ENCODE peak calls at places on chromosome 14, in six cellular contexts. X is midbrain, S is activated T-cell treated with anti-CD3 and anti-CD28 coated beads for 48 hours, O is AG09319, Z is DMS153, R is transverse colon. G is an unnamed sample.

GRCh38 chr14:76208340-76208739 is 56.6 kb downstream of the GPATCH2L start:
- DNase-seq in X (no peak), S (no peak), O (no peak), Z (no peak), R (no peak), G (no peak)

GRCh38 chr14:93709249-93709648 is 79.0 kb downstream of the PRIMA1 start:
- DNase-seq in X (no peak), S (no peak), O (no peak), Z (no peak), R (no peak), G (no peak)

GRCh38 chr14:54343276-54344121 is 53.3 kb upstream of the CDKN3 start:
- DNase-seq in X (no peak), S (no peak), O (no peak), Z (peak), R (no peak), G (no peak)

GRCh38 chr14:105944632-105945610 is 418.5 kb downstream of the TMEM121 start:
- DNase-seq in X (no peak), S (peak), O (no peak), Z (peak), R (peak), G (no peak)

GRCh38 chr14:100688598-100689499 is 37.8 kb upstream of the DLK1 start:
- DNase-seq in X (no peak), S (no peak), O (no peak), Z (no peak), R (no peak), G (no peak)

GRCh38 chr14:72651081-72651480 is 242.8 kb downstream of the DPF3 start:
- DNase-seq in X (no peak), S (no peak), O (no peak), Z (no peak), R (no peak), G (no peak)

GRCh38 chr14:72607386-72608125 is 286.3 kb downstream of the DPF3 start:
- DNase-seq in X (no peak), S (no peak), O (no peak), Z (no peak), R (no peak), G (no peak)

GRCh38 chr14:47626151-47627035 is 49.0 kb downstream of the MDGA2 start:
- DNase-seq in X (no peak), S (no peak), O (no peak), Z (no peak), R (no peak), G (no peak)

GRCh38 chr14:83583201-83583600 is 1946.7 kb upstream of the FLRT2 start:
- DNase-seq in X (no peak), S (no peak), O (no peak), Z (no peak), R (no peak), G (no peak)

GRCh38 chr14:69132513-69133181 is 20.3 kb downstream of the DCAF5 start:
- DNase-seq in X (no peak), S (no peak), O (no peak), Z (no peak), R (no peak), G (no peak)

GRCh38 chr14:61188936-61189808 is 92.0 kb downstream of the TMEM30B start:
- DNase-seq in X (peak), S (peak), O (no peak), Z (no peak), R (peak), G (peak)

GRCh38 chr14:76768201-76768656 is 7.0 kb downstream of the VASH1 start:
- DNase-seq in X (peak), S (peak), O (no peak), Z (peak), R (peak), G (no peak)

GRCh38 chr14:72638021-72638420 is 255.9 kb downstream of the DPF3 start:
- DNase-seq in X (no peak), S (no peak), O (peak), Z (no peak), R (no peak), G (no peak)

GRCh38 chr14:94138256-94138655 is 8.9 kb upstream of the IFI27L2 start:
- DNase-seq in X (no peak), S (no peak), O (no peak), Z (no peak), R (no peak), G (no peak)

GRCh38 chr14:96741151-96741977 is 55.8 kb upstream of the VRK1 start:
- DNase-seq in X (peak), S (peak), O (no peak), Z (no peak), R (peak), G (peak)

GRCh38 chr14:48805315-48805714 is 780.9 kb downstream of the RPS29 start:
- DNase-seq in X (no peak), S (no peak), O (no peak), Z (peak), R (no peak), G (no peak)

GRCh38 chr14:97723321-97723720 is 926.1 kb downstream of the VRK1 start:
- DNase-seq in X (no peak), S (no peak), O (no peak), Z (no peak), R (no peak), G (no peak)